ENCODE peak calls at places on chromosomes 2 and 18, in seven cellular contexts. One of them, this sample, is unnamed.

GRCh38 chr2:100339823-100340222 is 17.5 kb upstream of the LONRF2 start:
- DNase-seq in stimulated activated CD4-positive, alpha-beta T cell treated with anti-CD3 and anti-CD28 coated beads, Interleukin-2, amount 100 ng/mL, for 24 hours: no peak
- DNase-seq in fibroblast of mammary gland: no peak
- DNase-seq in CD8-positive, alpha-beta T cell: no peak
- DNase-seq in neural progenitor cell: no peak
- DNase-seq in AG09309: no peak
- DNase-seq in EL: no peak
- DNase-seq in this sample: no peak

GRCh38 chr2:177036754-177037153 is 175.8 kb upstream of the HNRNPA3 start:
- DNase-seq in stimulated activated CD4-positive, alpha-beta T cell treated with anti-CD3 and anti-CD28 coated beads, Interleukin-2, amount 100 ng/mL, for 24 hours: no peak
- DNase-seq in fibroblast of mammary gland: no peak
- DNase-seq in CD8-positive, alpha-beta T cell: no peak
- DNase-seq in neural progenitor cell: no peak
- DNase-seq in AG09309: no peak
- DNase-seq in EL: no peak
- DNase-seq in this sample: peak; percentile 4

GRCh38 chr2:185835974-185836373 is 97.4 kb downstream of the FSIP2 start:
- DNase-seq in stimulated activated CD4-positive, alpha-beta T cell treated with anti-CD3 and anti-CD28 coated beads, Interleukin-2, amount 100 ng/mL, for 24 hours: no peak
- DNase-seq in fibroblast of mammary gland: no peak
- DNase-seq in CD8-positive, alpha-beta T cell: no peak
- DNase-seq in neural progenitor cell: no peak
- DNase-seq in AG09309: no peak
- DNase-seq in EL: no peak
- DNase-seq in this sample: no peak

GRCh38 chr2:229586746-229587705 is 127.3 kb downstream of the DNER start:
- DNase-seq in stimulated activated CD4-positive, alpha-beta T cell treated with anti-CD3 and anti-CD28 coated beads, Interleukin-2, amount 100 ng/mL, for 24 hours: peak; percentile 24
- DNase-seq in fibroblast of mammary gland: peak; percentile 90
- DNase-seq in CD8-positive, alpha-beta T cell: no peak
- DNase-seq in neural progenitor cell: peak; percentile 92
- DNase-seq in AG09309: peak; percentile 46
- DNase-seq in EL: peak; percentile 82
- DNase-seq in this sample: peak; percentile 67

GRCh38 chr2:165469417-165469816 is at the start of gene CSRNP3:
- DNase-seq in stimulated activated CD4-positive, alpha-beta T cell treated with anti-CD3 and anti-CD28 coated beads, Interleukin-2, amount 100 ng/mL, for 24 hours: no peak
- DNase-seq in fibroblast of mammary gland: peak; percentile 87
- DNase-seq in CD8-positive, alpha-beta T cell: no peak
- DNase-seq in neural progenitor cell: peak; percentile 89
- DNase-seq in AG09309: peak; percentile 59
- DNase-seq in EL: peak; percentile 52
- DNase-seq in this sample: peak; percentile 86

GRCh38 chr2:114651933-114652332 is 209.5 kb downstream of the DPP10 start:
- DNase-seq in stimulated activated CD4-positive, alpha-beta T cell treated with anti-CD3 and anti-CD28 coated beads, Interleukin-2, amount 100 ng/mL, for 24 hours: no peak
- DNase-seq in fibroblast of mammary gland: no peak
- DNase-seq in CD8-positive, alpha-beta T cell: no peak
- DNase-seq in neural progenitor cell: no peak
- DNase-seq in AG09309: no peak
- DNase-seq in EL: no peak
- DNase-seq in this sample: no peak

GRCh38 chr18:3151379-3152264 is 68.1 kb downstream of the MYOM1 start:
- DNase-seq in stimulated activated CD4-positive, alpha-beta T cell treated with anti-CD3 and anti-CD28 coated beads, Interleukin-2, amount 100 ng/mL, for 24 hours: no peak
- DNase-seq in fibroblast of mammary gland: peak; percentile 45
- DNase-seq in CD8-positive, alpha-beta T cell: no peak
- DNase-seq in neural progenitor cell: peak; percentile 46
- DNase-seq in AG09309: peak; percentile 1
- DNase-seq in EL: peak; percentile 28
- DNase-seq in this sample: no peak

GRCh38 chr2:146455325-146455724 is 1389.5 kb upstream of the ACVR2A start:
- DNase-seq in stimulated activated CD4-positive, alpha-beta T cell treated with anti-CD3 and anti-CD28 coated beads, Interleukin-2, amount 100 ng/mL, for 24 hours: no peak
- DNase-seq in fibroblast of mammary gland: no peak
- DNase-seq in CD8-positive, alpha-beta T cell: no peak
- DNase-seq in neural progenitor cell: no peak
- DNase-seq in AG09309: no peak
- DNase-seq in EL: no peak
- DNase-seq in this sample: no peak

GRCh38 chr2:83705146-83705545 is 753.9 kb downstream of the SUCLG1 start:
- DNase-seq in stimulated activated CD4-positive, alpha-beta T cell treated with anti-CD3 and anti-CD28 coated beads, Interleukin-2, amount 100 ng/mL, for 24 hours: no peak
- DNase-seq in fibroblast of mammary gland: no peak
- DNase-seq in CD8-positive, alpha-beta T cell: no peak
- DNase-seq in neural progenitor cell: no peak
- DNase-seq in AG09309: no peak
- DNase-seq in EL: peak; percentile 5
- DNase-seq in this sample: no peak

GRCh38 chr2:213868526-213868925 is 542.3 kb upstream of the VWC2L start:
- DNase-seq in stimulated activated CD4-positive, alpha-beta T cell treated with anti-CD3 and anti-CD28 coated beads, Interleukin-2, amount 100 ng/mL, for 24 hours: no peak
- DNase-seq in fibroblast of mammary gland: no peak
- DNase-seq in CD8-positive, alpha-beta T cell: no peak
- DNase-seq in neural progenitor cell: no peak
- DNase-seq in AG09309: no peak
- DNase-seq in EL: peak; percentile 32
- DNase-seq in this sample: no peak

GRCh38 chr2:132815522-132815921 is 145.5 kb upstream of the LYPD1 start:
- DNase-seq in stimulated activated CD4-positive, alpha-beta T cell treated with anti-CD3 and anti-CD28 coated beads, Interleukin-2, amount 100 ng/mL, for 24 hours: no peak
- DNase-seq in fibroblast of mammary gland: peak; percentile 41
- DNase-seq in CD8-positive, alpha-beta T cell: no peak
- DNase-seq in neural progenitor cell: no peak
- DNase-seq in AG09309: peak; percentile 52
- DNase-seq in EL: peak; percentile 90
- DNase-seq in this sample: peak; percentile 58

GRCh38 chr18:10299686-10300085 is 154.7 kb upstream of the APCDD1 start:
- DNase-seq in stimulated activated CD4-positive, alpha-beta T cell treated with anti-CD3 and anti-CD28 coated beads, Interleukin-2, amount 100 ng/mL, for 24 hours: no peak
- DNase-seq in fibroblast of mammary gland: peak; percentile 41
- DNase-seq in CD8-positive, alpha-beta T cell: no peak
- DNase-seq in neural progenitor cell: no peak
- DNase-seq in AG09309: no peak
- DNase-seq in EL: peak; percentile 14
- DNase-seq in this sample: no peak

GRCh38 chr2:241988146-241988545 is 118.6 kb downstream of the RTP5 start:
- DNase-seq in stimulated activated CD4-positive, alpha-beta T cell treated with anti-CD3 and anti-CD28 coated beads, Interleukin-2, amount 100 ng/mL, for 24 hours: peak; percentile 12
- DNase-seq in fibroblast of mammary gland: no peak
- DNase-seq in CD8-positive, alpha-beta T cell: no peak
- DNase-seq in neural progenitor cell: no peak
- DNase-seq in AG09309: no peak
- DNase-seq in EL: no peak
- DNase-seq in this sample: no peak

GRCh38 chr2:30747206-30747605 is 60.0 kb downstream of the CAPN13 start:
- DNase-seq in stimulated activated CD4-positive, alpha-beta T cell treated with anti-CD3 and anti-CD28 coated beads, Interleukin-2, amount 100 ng/mL, for 24 hours: no peak
- DNase-seq in fibroblast of mammary gland: no peak
- DNase-seq in CD8-positive, alpha-beta T cell: no peak
- DNase-seq in neural progenitor cell: no peak
- DNase-seq in AG09309: no peak
- DNase-seq in EL: no peak
- DNase-seq in this sample: no peak

GRCh38 chr2:186518291-186518690 is 32.2 kb downstream of the ZC3H15 start:
- DNase-seq in stimulated activated CD4-positive, alpha-beta T cell treated with anti-CD3 and anti-CD28 coated beads, Interleukin-2, amount 100 ng/mL, for 24 hours: no peak
- DNase-seq in fibroblast of mammary gland: no peak
- DNase-seq in CD8-positive, alpha-beta T cell: no peak
- DNase-seq in neural progenitor cell: no peak
- DNase-seq in AG09309: no peak
- DNase-seq in EL: no peak
- DNase-seq in this sample: no peak

GRCh38 chr2:191701696-191702095 is 23.8 kb downstream of the NABP1 start:
- DNase-seq in stimulated activated CD4-positive, alpha-beta T cell treated with anti-CD3 and anti-CD28 coated beads, Interleukin-2, amount 100 ng/mL, for 24 hours: no peak
- DNase-seq in fibroblast of mammary gland: peak; percentile 72
- DNase-seq in CD8-positive, alpha-beta T cell: no peak
- DNase-seq in neural progenitor cell: peak; percentile 18
- DNase-seq in AG09309: no peak
- DNase-seq in EL: no peak
- DNase-seq in this sample: no peak

GRCh38 chr2:8502316-8502715 is 179.5 kb upstream of the ID2 start:
- DNase-seq in stimulated activated CD4-positive, alpha-beta T cell treated with anti-CD3 and anti-CD28 coated beads, Interleukin-2, amount 100 ng/mL, for 24 hours: no peak
- DNase-seq in fibroblast of mammary gland: no peak
- DNase-seq in CD8-positive, alpha-beta T cell: no peak
- DNase-seq in neural progenitor cell: no peak
- DNase-seq in AG09309: no peak
- DNase-seq in EL: no peak
- DNase-seq in this sample: no peak

GRCh38 chr2:20602803-20603202 is 48.1 kb downstream of the HS1BP3 start:
- DNase-seq in stimulated activated CD4-positive, alpha-beta T cell treated with anti-CD3 and anti-CD28 coated beads, Interleukin-2, amount 100 ng/mL, for 24 hours: no peak
- DNase-seq in fibroblast of mammary gland: no peak
- DNase-seq in CD8-positive, alpha-beta T cell: no peak
- DNase-seq in neural progenitor cell: no peak
- DNase-seq in AG09309: no peak
- DNase-seq in EL: no peak
- DNase-seq in this sample: no peak

GRCh38 chr2:217804786-217805678 is 197.8 kb downstream of the TNS1 start:
- DNase-seq in stimulated activated CD4-positive, alpha-beta T cell treated with anti-CD3 and anti-CD28 coated beads, Interleukin-2, amount 100 ng/mL, for 24 hours: no peak
- DNase-seq in fibroblast of mammary gland: no peak
- DNase-seq in CD8-positive, alpha-beta T cell: no peak
- DNase-seq in neural progenitor cell: peak; percentile 25
- DNase-seq in AG09309: no peak
- DNase-seq in EL: no peak
- DNase-seq in this sample: no peak

GRCh38 chr2:199433204-199433832 is 24.4 kb downstream of the SATB2 start:
- DNase-seq in stimulated activated CD4-positive, alpha-beta T cell treated with anti-CD3 and anti-CD28 coated beads, Interleukin-2, amount 100 ng/mL, for 24 hours: no peak
- DNase-seq in fibroblast of mammary gland: no peak
- DNase-seq in CD8-positive, alpha-beta T cell: no peak
- DNase-seq in neural progenitor cell: peak; percentile 27
- DNase-seq in AG09309: no peak
- DNase-seq in EL: no peak
- DNase-seq in this sample: peak; percentile 27

GRCh38 chr18:55407774-55408535 is 180.0 kb downstream of the TCF4 start:
- DNase-seq in stimulated activated CD4-positive, alpha-beta T cell treated with anti-CD3 and anti-CD28 coated beads, Interleukin-2, amount 100 ng/mL, for 24 hours: no peak
- DNase-seq in fibroblast of mammary gland: no peak
- DNase-seq in CD8-positive, alpha-beta T cell: no peak
- DNase-seq in neural progenitor cell: no peak
- DNase-seq in AG09309: no peak
- DNase-seq in EL: no peak
- DNase-seq in this sample: no peak

GRCh38 chr18:24514439-24514838 is 54.0 kb downstream of the HRH4 start:
- DNase-seq in stimulated activated CD4-positive, alpha-beta T cell treated with anti-CD3 and anti-CD28 coated beads, Interleukin-2, amount 100 ng/mL, for 24 hours: no peak
- DNase-seq in fibroblast of mammary gland: peak; percentile 88
- DNase-seq in CD8-positive, alpha-beta T cell: no peak
- DNase-seq in neural progenitor cell: peak; percentile 52
- DNase-seq in AG09309: no peak
- DNase-seq in EL: peak; percentile 78
- DNase-seq in this sample: peak; percentile 53

GRCh38 chr2:191878576-191879298 is 31.8 kb upstream of the CAVIN2 start:
- DNase-seq in stimulated activated CD4-positive, alpha-beta T cell treated with anti-CD3 and anti-CD28 coated beads, Interleukin-2, amount 100 ng/mL, for 24 hours: no peak
- DNase-seq in fibroblast of mammary gland: peak; percentile 90
- DNase-seq in CD8-positive, alpha-beta T cell: no peak
- DNase-seq in neural progenitor cell: no peak
- DNase-seq in AG09309: peak; percentile 84
- DNase-seq in EL: peak; percentile 87
- DNase-seq in this sample: peak; percentile 52

GRCh38 chr2:99404039-99404799 is 67.0 kb downstream of the EIF5B start:
- DNase-seq in stimulated activated CD4-positive, alpha-beta T cell treated with anti-CD3 and anti-CD28 coated beads, Interleukin-2, amount 100 ng/mL, for 24 hours: no peak
- DNase-seq in fibroblast of mammary gland: no peak
- DNase-seq in CD8-positive, alpha-beta T cell: no peak
- DNase-seq in neural progenitor cell: peak; percentile 2
- DNase-seq in AG09309: no peak
- DNase-seq in EL: no peak
- DNase-seq in this sample: no peak

GRCh38 chr2:8437228-8437948 is 244.5 kb upstream of the ID2 start:
- DNase-seq in stimulated activated CD4-positive, alpha-beta T cell treated with anti-CD3 and anti-CD28 coated beads, Interleukin-2, amount 100 ng/mL, for 24 hours: peak; percentile 5
- DNase-seq in fibroblast of mammary gland: no peak
- DNase-seq in CD8-positive, alpha-beta T cell: no peak
- DNase-seq in neural progenitor cell: no peak
- DNase-seq in AG09309: no peak
- DNase-seq in EL: peak; percentile 17
- DNase-seq in this sample: no peak

This sample was measured in Daoy.